ENCODE peak calls at places on chromosomes 7 and 10, in four cellular contexts. L is mesothelial cell of epicardium, G is GM10248, X is breast epithelium. F is an unnamed sample.

GRCh38 chr10:78717200-78717599 is 351.6 kb upstream of the ZMIZ1 start:
- DNase-seq in X (no peak), L (no peak), G (no peak), F (no peak)

GRCh38 chr10:116274141-116274861 is 1.3 kb upstream of the GFRA1 start:
- DNase-seq in X (peak), G (peak), L (no peak), F (no peak)

GRCh38 chr10:33377658-33378025 is 43.2 kb upstream of the NRP1 start:
- DNase-seq in X (no peak), L (no peak), G (no peak), F (no peak)

GRCh38 chr7:127895814-127896280 is 135.4 kb downstream of the LRRC4 start:
- DNase-seq in X (no peak), G (no peak), L (no peak), F (no peak)

GRCh38 chr10:62726142-62726541 is 78.4 kb upstream of the ADO start:
- DNase-seq in G (peak), X (no peak), L (no peak), F (no peak)

GRCh38 chr7:154623399-154623798 is 379.5 kb downstream of the PAXIP1 start:
- DNase-seq in G (no peak), L (no peak), X (no peak), F (no peak)

GRCh38 chr7:111210043-111210442 is 119.1 kb downstream of the LRRN3 start:
- DNase-seq in L (no peak), G (no peak), X (no peak), F (no peak)

GRCh38 chr10:7626283-7626682 is 40.5 kb downstream of the ITIH5 start:
- DNase-seq in L (no peak), G (no peak), X (no peak), F (no peak)

GRCh38 chr10:68239596-68240150 is 7.8 kb upstream of the ATOH7 start:
- DNase-seq in X (no peak), G (no peak), L (no peak), F (no peak)

GRCh38 chr7:5222861-5223411 is 32.9 kb downstream of the WIPI2 start:
- DNase-seq in G (no peak), X (no peak), L (no peak), F (no peak)

GRCh38 chr7:3482147-3482921 is 181.3 kb downstream of the SDK1 start:
- DNase-seq in G (no peak), L (no peak), X (no peak), F (no peak)

GRCh38 chr7:98319176-98319575 is 37.7 kb downstream of the BRI3 start:
- DNase-seq in X (no peak), L (no peak), G (no peak), F (no peak)

GRCh38 chr7:139453673-139454321 is 29.7 kb downstream of the KLRG2 start:
- DNase-seq in L (no peak), G (no peak), X (no peak), F (no peak)

GRCh38 chr7:36153571-36154097 is 580 bp downstream of the EEPD1 start:
- DNase-seq in G (no peak), X (no peak), L (peak), F (no peak)

GRCh38 chr10:112565434-112566053 is 118.5 kb downstream of the VTI1A start:
- DNase-seq in L (no peak), X (no peak), G (peak), F (no peak)

DNA sequence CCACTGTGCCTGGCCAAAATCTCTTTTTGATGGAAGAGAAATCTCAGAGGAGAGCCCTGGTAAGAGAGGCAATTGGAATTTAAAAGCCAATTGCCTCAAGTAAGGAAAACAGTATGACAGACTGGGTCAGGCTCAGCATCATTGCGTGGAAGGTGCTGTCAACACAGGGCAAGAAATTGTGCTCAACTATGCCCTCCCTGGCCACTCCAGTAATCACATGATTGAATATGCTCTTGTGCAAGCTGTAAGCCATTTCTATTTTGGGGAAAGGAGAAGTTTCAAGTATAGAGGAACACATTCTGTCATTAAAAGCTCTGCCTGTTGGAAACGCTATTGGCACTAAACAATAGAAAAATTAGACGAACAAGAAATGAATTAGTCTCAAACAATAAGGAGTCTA is 1127.7 kb downstream of the REEP3 start:
- DNase-seq in L (no peak), X (no peak), G (no peak), F (no peak)
- TF ChIP-seq CTCF in L (no peak), X (no peak), G (no peak), F (no peak)

GRCh38 chr10:98041352-98042043 is 11.1 kb upstream of the CRTAC1 start:
- DNase-seq in L (no peak), X (no peak), G (peak), F (no peak)

GRCh38 chr10:98045785-98046389 is 15.5 kb upstream of the CRTAC1 start:
- DNase-seq in X (no peak), G (peak), L (peak), F (peak)

DNA sequence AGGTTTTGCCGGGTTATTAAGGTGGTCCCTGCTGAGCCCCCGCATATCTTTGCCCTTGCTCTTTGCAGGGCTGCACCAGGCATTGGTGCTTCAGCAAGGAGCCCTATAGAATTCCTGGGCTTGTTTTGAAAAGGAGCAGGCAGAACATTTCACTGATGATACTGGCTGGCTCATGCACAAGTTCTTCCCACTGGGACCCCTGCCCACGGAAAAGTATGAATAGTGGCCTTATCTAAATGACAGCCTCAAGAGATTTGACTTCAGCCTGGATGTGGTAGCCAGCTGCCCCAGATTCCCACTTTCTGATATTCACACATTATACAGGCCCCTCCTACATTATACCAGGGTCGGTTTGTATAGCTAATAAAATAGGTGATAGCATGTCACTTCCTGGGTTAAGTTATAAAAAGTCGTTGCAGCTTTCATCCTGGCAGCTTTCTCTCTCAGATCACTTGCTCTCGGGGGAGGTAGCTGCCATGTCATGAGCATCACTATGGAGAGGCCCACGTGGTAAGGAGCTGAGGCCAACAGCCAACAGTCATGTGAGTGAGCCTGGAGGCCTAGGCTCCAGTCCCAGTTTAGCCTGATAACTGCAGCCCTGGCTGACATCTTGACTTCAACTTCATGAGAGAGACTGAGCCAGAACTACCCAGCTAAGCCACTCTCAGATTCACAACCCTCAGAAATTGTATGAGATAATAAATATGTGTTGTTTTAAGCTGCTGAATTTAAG is 16.8 kb upstream of the CRTAC1 start:
- DNase-seq in G (no peak), L (no peak), X (no peak), F (no peak)
- TF ChIP-seq CTCF in G (no peak), L (no peak), X (no peak), F (no peak)

DNA sequence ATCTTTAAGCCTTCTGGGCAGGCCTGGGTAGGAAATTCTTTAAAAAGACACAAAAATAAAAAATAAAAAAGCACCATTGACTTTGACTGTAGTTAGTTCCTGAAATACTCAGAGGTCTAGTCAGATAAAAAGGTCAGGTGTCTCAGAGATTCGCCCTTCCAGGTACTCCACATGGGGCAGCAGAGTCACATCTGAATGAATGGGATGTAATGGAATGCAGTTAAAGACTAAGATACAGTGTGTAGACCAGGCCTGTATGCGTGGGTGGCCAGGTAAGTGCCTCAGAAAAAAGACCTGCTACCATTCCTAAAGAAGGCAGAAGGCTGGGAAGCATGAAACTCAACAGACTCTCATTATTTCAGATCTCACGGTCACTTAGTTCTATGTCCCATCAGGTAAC is 68.6 kb upstream of the SEM1 start:
- DNase-seq in L (no peak), X (no peak), G (no peak), F (no peak)
- TF ChIP-seq CTCF in L (no peak), X (no peak), G (no peak), F (peak)

DNA sequence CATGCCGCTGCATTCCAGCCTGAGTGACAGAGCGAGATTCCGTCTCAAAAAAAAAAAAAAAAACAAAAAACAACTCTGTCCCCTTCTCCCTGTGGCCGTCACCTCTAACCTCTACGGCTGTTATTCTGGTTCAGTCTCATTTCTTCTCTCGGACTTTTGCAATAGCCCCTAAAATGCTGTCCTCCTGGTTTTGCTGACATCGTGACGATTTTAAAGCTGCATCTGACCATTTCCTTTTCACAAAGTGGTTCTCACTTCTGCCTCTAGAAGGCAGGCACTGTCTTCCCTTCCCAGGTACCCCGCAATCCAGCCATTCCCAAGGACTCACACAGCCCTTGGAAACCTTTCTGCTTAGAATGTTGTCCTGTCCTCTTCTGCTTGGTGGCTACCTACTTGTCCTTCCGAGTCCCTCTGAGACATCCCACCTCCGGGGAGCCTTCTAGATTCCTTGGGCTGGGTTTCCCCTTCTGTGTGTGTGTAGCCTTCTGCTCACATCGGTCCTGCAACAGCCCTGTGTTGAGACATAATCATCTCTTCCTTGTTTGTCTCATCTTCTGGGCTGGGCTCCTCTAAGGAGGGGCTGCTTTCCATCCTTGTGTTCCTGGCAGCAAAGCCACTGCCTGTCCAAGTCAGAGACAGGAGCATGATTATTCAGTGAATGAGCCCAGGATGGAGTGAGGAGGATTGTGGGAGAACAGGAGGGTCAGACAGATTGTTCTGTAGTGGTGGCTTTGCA is 83.1 kb downstream of the GRK5 start:
- DNase-seq in X (no peak), G (no peak), L (no peak), F (no peak)
- TF ChIP-seq CTCF in X (no peak), G (peak), L (no peak), F (no peak)

GRCh38 chr10:23871211-23871610 is 337.7 kb upstream of the KIAA1217 start:
- DNase-seq in G (no peak), X (no peak), L (no peak), F (no peak)
- TF ChIP-seq CTCF in G (no peak), X (no peak), L (no peak), F (no peak)

GRCh38 chr10:75709830-75710229 is 278.4 kb downstream of the LRMDA start:
- DNase-seq in G (no peak), L (no peak), X (no peak), F (no peak)

GRCh38 chr10:75707080-75707840 is 275.8 kb downstream of the LRMDA start:
- DNase-seq in L (no peak), G (no peak), X (no peak), F (no peak)

GRCh38 chr10:75709245-75709644 is 277.8 kb downstream of the LRMDA start:
- DNase-seq in L (no peak), X (no peak), G (no peak), F (no peak)

GRCh38 chr10:75705426-75705825 is 274.0 kb downstream of the LRMDA start:
- DNase-seq in L (no peak), G (no peak), X (no peak), F (no peak)

GRCh38 chr10:75708060-75708459 is 276.6 kb downstream of the LRMDA start:
- DNase-seq in X (no peak), G (no peak), L (no peak), F (no peak)
- TF ChIP-seq CTCF in X (no peak), G (no peak), L (no peak), F (no peak)

GRCh38 chr10:77695186-77695585 is 57.6 kb upstream of the KCNMA1 start:
- DNase-seq in X (no peak), L (no peak), G (no peak), F (no peak)

GRCh38 chr10:77689339-77689738 is 51.7 kb upstream of the KCNMA1 start:
- DNase-seq in L (no peak), G (no peak), X (no peak), F (no peak)

GRCh38 chr10:77687621-77688020 is 50.0 kb upstream of the KCNMA1 start:
- DNase-seq in X (no peak), G (no peak), L (no peak), F (no peak)

GRCh38 chr10:77696584-77696983 is 59.0 kb upstream of the KCNMA1 start:
- DNase-seq in G (no peak), X (no peak), L (no peak), F (no peak)

DNA sequence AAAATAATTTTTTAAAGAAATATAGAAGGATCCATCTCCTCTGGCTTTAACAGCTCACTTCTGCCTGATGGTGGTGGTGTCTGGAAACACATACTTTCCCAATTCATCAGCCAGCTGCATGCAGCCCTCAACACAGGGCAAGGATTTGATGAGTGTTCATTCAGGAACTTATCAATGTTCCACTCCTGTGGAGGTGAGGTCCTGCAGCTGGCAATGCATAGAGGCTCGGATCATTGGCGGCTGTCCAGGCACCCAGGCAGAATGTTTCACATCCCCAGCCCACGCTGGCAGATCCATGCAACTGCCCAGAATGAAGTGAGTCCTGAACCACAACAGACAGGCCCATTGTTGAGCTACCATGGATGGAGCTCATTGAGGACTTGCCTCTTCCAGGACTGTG is 55.2 kb upstream of the KCNMA1 start:
- DNase-seq in L (no peak), G (no peak), X (no peak), F (no peak)
- TF ChIP-seq CTCF in L (no peak), G (no peak), X (no peak), F (no peak)

GRCh38 chr10:50554995-50555568 is 68.7 kb downstream of the SGMS1 start:
- DNase-seq in X (no peak), G (no peak), L (no peak), F (no peak)
- TF ChIP-seq CTCF in X (no peak), G (peak), L (no peak), F (peak)